ENCODE peak calls at places on chromosome 18, in nine cellular contexts. D is GM23248, S is endodermal cell, X is NT2/D1, R is fibroblast of lung, E is mesendoderm, I is colonic mucosa, J is astrocyte, F is HepG2. P is an unnamed sample.

GRCh38 chr18:7755753-7756475 is 188.8 kb downstream of the PTPRM start:
- DNase-seq in F (peak; percentile 63), R (peak; percentile 45), S (no peak), J (no peak), I (no peak), D (peak; percentile 23), E (no peak), X (no peak), P (peak; percentile 86)

GRCh38 chr18:21484851-21485636 is 115.5 kb downstream of the ESCO1 start:
- DNase-seq in R (peak; percentile 32), I (no peak), E (no peak), F (no peak), X (no peak), S (no peak), J (peak; percentile 35), D (peak; percentile 41), P (peak; percentile 48)

GRCh38 chr18:63213936-63214671 is 105.5 kb downstream of the BCL2 start:
- DNase-seq in S (no peak), D (no peak), R (no peak), F (no peak), I (no peak), J (no peak), X (no peak), E (peak; percentile 15), P (no peak)

GRCh38 chr18:14970027-14970426 is 222.1 kb downstream of the ANKRD30B start:
- DNase-seq in D (peak; percentile 61), S (no peak), I (no peak), F (no peak), R (peak; percentile 33), X (no peak), J (no peak), E (peak; percentile 1), P (peak; percentile 0)

GRCh38 chr18:62713651-62714247 is 1.6 kb upstream of the PHLPP1 start:
- DNase-seq in S (peak; percentile 54), F (no peak), I (no peak), R (no peak), E (peak; percentile 44), D (no peak), J (no peak), X (no peak), P (no peak)

GRCh38 chr18:57475408-57475807 is 40.2 kb downstream of the ONECUT2 start:
- DNase-seq in E (no peak), R (no peak), X (no peak), D (no peak), S (no peak), I (no peak), F (no peak), J (no peak), P (no peak)

GRCh38 chr18:48475635-48476549 is 62.9 kb upstream of the CTIF start:
- DNase-seq in D (peak; percentile 83), J (peak; percentile 63), R (peak; percentile 85), I (no peak), E (peak; percentile 88), S (peak; percentile 89), F (peak; percentile 80), X (peak; percentile 47), P (peak; percentile 91)

GRCh38 chr18:26700201-26700600 is 151.8 kb upstream of the KCTD1 start:
- DNase-seq in S (no peak), R (no peak), X (no peak), D (no peak), F (no peak), J (no peak), I (no peak), E (peak; percentile 33), P (no peak)

GRCh38 chr18:2948038-2948437 is 64.9 kb downstream of the LPIN2 start:
- DNase-seq in X (no peak), J (peak; percentile 33), D (peak; percentile 55), E (peak; percentile 69), F (peak; percentile 23), I (no peak), S (peak; percentile 55), R (peak; percentile 72), P (peak; percentile 59)

GRCh38 chr18:75727479-75727878 is 300.0 kb upstream of the SMIM21 start:
- DNase-seq in E (peak; percentile 68), X (peak; percentile 23), J (peak; percentile 0), D (peak; percentile 68), S (peak; percentile 93), I (peak; percentile 28), F (peak; percentile 2), R (peak; percentile 24), P (peak; percentile 54)

GRCh38 chr18:55415258-55415871 is 172.6 kb downstream of the TCF4 start:
- DNase-seq in J (peak; percentile 71), F (peak; percentile 27), R (peak; percentile 91), S (peak; percentile 92), D (peak; percentile 91), I (peak; percentile 82), E (peak; percentile 84), X (peak; percentile 64), P (peak; percentile 93)

GRCh38 chr18:31497711-31498449 is at the start of gene DSG2:
- DNase-seq in E (peak; percentile 92), S (peak; percentile 94), I (peak; percentile 91), R (no peak), F (peak; percentile 43), X (no peak), J (peak; percentile 31), D (peak; percentile 24), P (no peak)

GRCh38 chr18:42545825-42546224 is 569.7 kb downstream of the RIT2 start:
- DNase-seq in J (peak; percentile 84), E (no peak), S (no peak), I (no peak), D (peak; percentile 76), F (no peak), R (peak; percentile 23), X (no peak), P (no peak)

GRCh38 chr18:22428672-22429071 is 11.0 kb upstream of the CTAGE1 start:
- DNase-seq in J (no peak), E (no peak), S (no peak), D (peak; percentile 15), X (no peak), F (no peak), R (no peak), I (no peak), P (peak; percentile 25)

GRCh38 chr18:79680100-79680879 is 687 bp downstream of the CTDP1 start:
- DNase-seq in E (peak; percentile 55), D (peak; percentile 87), F (peak; percentile 41), S (peak; percentile 62), X (no peak), J (peak; percentile 34), R (peak; percentile 45), I (peak; percentile 78), P (peak; percentile 78)
- H3K4me1 ChIP-seq in E (peaks cover 4% of the 10 kb centered on the region), D (peaks cover 5% of the 10 kb centered on the region), F (peaks cover 48% of the 10 kb centered on the region), S (peaks cover 26% of the 10 kb centered on the region), X (peaks cover 5% of the 10 kb centered on the region), J (peaks cover 22% of the 10 kb centered on the region), R (peaks cover 8% of the 10 kb centered on the region), I (peaks cover 22% of the 10 kb centered on the region), P (peaks cover 26% of the 10 kb centered on the region)

GRCh38 chr18:35244671-35245070 is 3.8 kb downstream of the ZNF397 start:
- DNase-seq in I (no peak), R (no peak), D (no peak), X (no peak), F (no peak), S (no peak), E (peak; percentile 59), J (no peak), P (no peak)

GRCh38 chr18:35247412-35248249 is 6.8 kb downstream of the ZNF397 start:
- DNase-seq in F (no peak), R (no peak), J (no peak), X (no peak), I (no peak), E (no peak), S (no peak), D (peak; percentile 6), P (no peak)

GRCh38 chr18:35248429-35248828 is 7.6 kb downstream of the ZNF397 start:
- DNase-seq in S (no peak), I (no peak), F (no peak), X (no peak), D (no peak), R (no peak), E (no peak), J (no peak), P (no peak)

GRCh38 chr18:35246831-35247230 is 6.0 kb downstream of the ZNF397 start:
- DNase-seq in S (no peak), F (no peak), E (no peak), R (no peak), J (no peak), I (no peak), X (no peak), D (no peak), P (no peak)

GRCh38 chr18:35245719-35246317 is 5.0 kb downstream of the ZNF397 start:
- DNase-seq in S (no peak), D (no peak), J (no peak), E (no peak), I (no peak), R (no peak), F (no peak), X (no peak), P (no peak)
- H3K36me3 ChIP-seq in S (peaks cover 86% of the 10 kb centered on the region), D (peaks cover 66% of the 10 kb centered on the region), J (peaks cover 42% of the 10 kb centered on the region), E (peaks cover 4% of the 10 kb centered on the region), I (peaks cover 7% of the 10 kb centered on the region), R (peaks cover 16% of the 10 kb centered on the region), F (no peaks in the 10 kb centered on the region), X (peaks cover 79% of the 10 kb centered on the region), P (peaks cover 81% of the 10 kb centered on the region)

GRCh38 chr18:11995445-11996189 is 14.3 kb downstream of the IMPA2 start:
- DNase-seq in X (no peak), E (peak; percentile 89), D (peak; percentile 84), I (peak; percentile 84), R (peak; percentile 82), J (peak; percentile 52), S (peak; percentile 91), F (peak; percentile 75), P (peak; percentile 86)
- H3K9ac ChIP-seq in X (peak overlapping the region; percentile 4), E (peak overlapping the region; percentile 59), D (peak overlapping the region; percentile 50), I (peak overlapping the region; percentile 52), R (no peak overlapping the region), J (no peak overlapping the region), S (no peak overlapping the region), F (peak overlapping the region; percentile 48), P (peak overlapping the region; percentile 63)

GRCh38 chr18:51660316-51660715 is 462.8 kb upstream of the MEX3C start:
- DNase-seq in J (no peak), F (no peak), E (no peak), I (no peak), D (no peak), S (no peak), X (no peak), R (no peak), P (no peak)

GRCh38 chr18:51666717-51667320 is 469.3 kb upstream of the MEX3C start:
- DNase-seq in R (no peak), E (no peak), D (peak; percentile 10), X (no peak), J (peak; percentile 1), I (no peak), S (no peak), F (no peak), P (no peak)

GRCh38 chr18:51668632-51669031 is 471.2 kb upstream of the MEX3C start:
- DNase-seq in J (no peak), E (no peak), I (no peak), R (no peak), X (no peak), F (no peak), D (no peak), S (no peak), P (no peak)

GRCh38 chr18:51668101-51668500 is 470.6 kb upstream of the MEX3C start:
- DNase-seq in X (peak; percentile 35), D (peak; percentile 61), J (peak; percentile 4), F (peak; percentile 41), R (peak; percentile 36), I (peak; percentile 46), S (peak; percentile 92), E (peak; percentile 66), P (peak; percentile 69)

DNA sequence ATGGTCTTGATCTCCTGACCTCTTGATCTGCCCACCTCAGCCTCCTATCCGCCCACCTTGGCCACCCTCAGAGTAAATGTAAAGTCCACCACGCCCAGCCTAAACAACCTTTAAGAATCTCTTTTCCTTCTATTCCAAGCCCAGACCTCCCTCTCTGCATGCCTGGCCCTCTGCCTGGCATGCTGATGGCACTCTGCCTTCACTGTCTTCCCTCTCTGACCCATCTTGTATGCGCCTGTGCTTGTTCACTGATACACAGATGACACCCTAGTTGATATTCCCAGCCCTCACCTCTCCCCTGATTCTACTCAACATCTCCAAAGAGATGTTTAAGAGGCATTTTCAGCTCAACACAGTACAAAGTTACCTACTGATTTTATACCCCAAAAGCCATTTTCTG is 466.8 kb upstream of the MEX3C start:
- DNase-seq in J (no peak), S (no peak), R (no peak), F (no peak), D (no peak), I (no peak), X (no peak), E (no peak), P (no peak)
- H3K4me1 ChIP-seq in J (no peaks in the 10 kb centered on the region), S (peaks cover 4% of the 10 kb centered on the region), R (no peaks in the 10 kb centered on the region), F (no peaks in the 10 kb centered on the region), D (no peaks in the 10 kb centered on the region), I (no peaks in the 10 kb centered on the region), X (peaks cover 2% of the 10 kb centered on the region), E (peaks cover 6% of the 10 kb centered on the region), P (no peaks in the 10 kb centered on the region)